ENCODE peak calls at places on chromosomes 16 and 17, in five cellular contexts. One of them, this sample, is unnamed.

GRCh38 chr17:18233803-18234518 is 8.5 kb downstream of the LLGL1 start:
- DNase-seq in OCI-LY7: no peak
- DNase-seq in left ventricle myocardium inferior: no peak
- DNase-seq in fibroblast of lung: no peak
- DNase-seq in SK-N-SH: no peak
- DNase-seq in this sample: no peak

GRCh38 chr17:49223517-49224197 is 6.9 kb downstream of the PHOSPHO1 start:
- DNase-seq in SK-N-SH: peak; percentile 89
- DNase-seq in fibroblast of lung: no peak
- DNase-seq in left ventricle myocardium inferior: peak; percentile 63
- DNase-seq in OCI-LY7: peak; percentile 59
- DNase-seq in this sample: no peak

GRCh38 chr16:80296034-80296433 is 244.8 kb upstream of the DYNLRB2 start:
- DNase-seq in left ventricle myocardium inferior: no peak
- DNase-seq in SK-N-SH: no peak
- DNase-seq in OCI-LY7: no peak
- DNase-seq in fibroblast of lung: no peak
- DNase-seq in this sample: no peak

GRCh38 chr16:29702307-29702706 is 23.3 kb downstream of the QPRT start:
- DNase-seq in SK-N-SH: no peak
- DNase-seq in left ventricle myocardium inferior: no peak
- DNase-seq in OCI-LY7: peak; percentile 28
- DNase-seq in fibroblast of lung: no peak
- DNase-seq in this sample: no peak

GRCh38 chr16:66580605-66581209 is 1.4 kb downstream of the CMTM2 start:
- DNase-seq in OCI-LY7: no peak
- DNase-seq in left ventricle myocardium inferior: no peak
- DNase-seq in fibroblast of lung: peak; percentile 85
- DNase-seq in SK-N-SH: no peak
- DNase-seq in this sample: peak; percentile 38

GRCh38 chr17:194844-195602 is 13.6 kb upstream of the DOC2B start:
- DNase-seq in fibroblast of lung: no peak
- DNase-seq in SK-N-SH: no peak
- DNase-seq in left ventricle myocardium inferior: no peak
- DNase-seq in OCI-LY7: peak; percentile 16
- DNase-seq in this sample: no peak

GRCh38 chr16:84788968-84789371 is 30.8 kb upstream of the CRISPLD2 start:
- DNase-seq in OCI-LY7: no peak
- DNase-seq in SK-N-SH: peak; percentile 65
- DNase-seq in left ventricle myocardium inferior: no peak
- DNase-seq in fibroblast of lung: no peak
- DNase-seq in this sample: no peak

GRCh38 chr17:49365667-49366066 is 3.6 kb upstream of the ZNF652 start:
- DNase-seq in fibroblast of lung: no peak
- DNase-seq in SK-N-SH: peak; percentile 57
- DNase-seq in left ventricle myocardium inferior: no peak
- DNase-seq in OCI-LY7: peak; percentile 58
- DNase-seq in this sample: no peak

GRCh38 chr16:30356401-30357084 is 1.4 kb upstream of the CD2BP2 start:
- DNase-seq in fibroblast of lung: no peak
- DNase-seq in left ventricle myocardium inferior: no peak
- DNase-seq in OCI-LY7: peak; percentile 23
- DNase-seq in SK-N-SH: peak; percentile 52
- DNase-seq in this sample: no peak

GRCh38 chr17:81040791-81041337 is 5.9 kb downstream of the BAIAP2 start:
- DNase-seq in OCI-LY7: peak; percentile 52
- DNase-seq in fibroblast of lung: no peak
- DNase-seq in left ventricle myocardium inferior: no peak
- DNase-seq in SK-N-SH: peak; percentile 77
- DNase-seq in this sample: no peak

DNA sequence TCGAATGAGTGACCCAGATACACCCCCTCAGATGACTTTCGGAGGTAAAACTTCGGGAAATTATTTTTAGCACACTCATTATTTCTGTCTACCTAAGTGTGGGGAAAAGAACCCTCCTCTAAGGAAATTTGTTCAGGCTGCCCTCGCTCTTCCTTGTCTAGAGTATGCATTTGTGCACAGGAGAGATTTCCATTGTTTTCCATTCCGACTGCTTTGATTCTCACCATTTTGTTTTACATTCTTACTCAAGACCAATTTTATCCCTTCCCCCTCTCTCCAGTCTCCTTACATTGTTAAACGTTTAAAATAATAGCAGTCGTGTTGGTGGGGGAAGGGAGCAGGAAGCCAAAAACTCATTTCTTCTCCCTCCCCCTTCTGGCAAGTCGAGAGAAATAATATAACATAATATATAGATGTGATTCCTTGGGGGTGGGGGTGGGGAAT is 1.5 kb upstream of the CHD3 start:
- DNase-seq in fibroblast of lung: no peak
- DNase-seq in OCI-LY7: no peak
- DNase-seq in left ventricle myocardium inferior: no peak
- DNase-seq in SK-N-SH: no peak
- DNase-seq in this sample: no peak
- TF ChIP-seq CTCF in fibroblast of lung: peak; percentile 8
- TF ChIP-seq CTCF in OCI-LY7: peak; percentile 51
- TF ChIP-seq CTCF in left ventricle myocardium inferior: no peak
- TF ChIP-seq CTCF in SK-N-SH: no peak
- TF ChIP-seq CTCF in this sample: no peak

GRCh38 chr16:13390093-13390985 is 488.9 kb downstream of the SHISA9 start:
- DNase-seq in fibroblast of lung: no peak
- DNase-seq in SK-N-SH: no peak
- DNase-seq in OCI-LY7: peak; percentile 99
- DNase-seq in left ventricle myocardium inferior: no peak
- DNase-seq in this sample: no peak
- H3K4me1 ChIP-seq in fibroblast of lung: no peaks in the 10 kb centered on the region
- H3K4me1 ChIP-seq in SK-N-SH: no peaks in the 10 kb centered on the region
- H3K4me1 ChIP-seq in OCI-LY7: peaks cover 67% of the 10 kb centered on the region
- H3K4me1 ChIP-seq in left ventricle myocardium inferior: no peaks in the 10 kb centered on the region
- H3K4me1 ChIP-seq in this sample: no peaks in the 10 kb centered on the region

GRCh38 chr17:9984768-9985167 is 79.7 kb upstream of the RCVRN start:
- DNase-seq in fibroblast of lung: no peak
- DNase-seq in left ventricle myocardium inferior: no peak
- DNase-seq in OCI-LY7: no peak
- DNase-seq in SK-N-SH: no peak
- DNase-seq in this sample: no peak

GRCh38 chr17:9986754-9987382 is 81.8 kb upstream of the RCVRN start:
- DNase-seq in OCI-LY7: no peak
- DNase-seq in left ventricle myocardium inferior: peak; percentile 27
- DNase-seq in SK-N-SH: no peak
- DNase-seq in fibroblast of lung: no peak
- DNase-seq in this sample: no peak

GRCh38 chr17:9991351-9991750 is 86.3 kb upstream of the RCVRN start:
- DNase-seq in OCI-LY7: no peak
- DNase-seq in fibroblast of lung: no peak
- DNase-seq in SK-N-SH: no peak
- DNase-seq in left ventricle myocardium inferior: no peak
- DNase-seq in this sample: no peak

GRCh38 chr17:9985622-9986021 is 80.6 kb upstream of the RCVRN start:
- DNase-seq in SK-N-SH: no peak
- DNase-seq in OCI-LY7: no peak
- DNase-seq in fibroblast of lung: no peak
- DNase-seq in left ventricle myocardium inferior: no peak
- DNase-seq in this sample: no peak

GRCh38 chr17:9987779-9988585 is 82.9 kb upstream of the RCVRN start:
- DNase-seq in left ventricle myocardium inferior: peak; percentile 31
- DNase-seq in SK-N-SH: peak; percentile 58
- DNase-seq in fibroblast of lung: peak; percentile 40
- DNase-seq in OCI-LY7: peak; percentile 51
- DNase-seq in this sample: no peak
- TF ChIP-seq CTCF in left ventricle myocardium inferior: peak; percentile 81
- TF ChIP-seq CTCF in SK-N-SH: peak; percentile 74
- TF ChIP-seq CTCF in fibroblast of lung: peak; percentile 82
- TF ChIP-seq CTCF in OCI-LY7: peak; percentile 90
- TF ChIP-seq CTCF in this sample: peak; percentile 65

DNA sequence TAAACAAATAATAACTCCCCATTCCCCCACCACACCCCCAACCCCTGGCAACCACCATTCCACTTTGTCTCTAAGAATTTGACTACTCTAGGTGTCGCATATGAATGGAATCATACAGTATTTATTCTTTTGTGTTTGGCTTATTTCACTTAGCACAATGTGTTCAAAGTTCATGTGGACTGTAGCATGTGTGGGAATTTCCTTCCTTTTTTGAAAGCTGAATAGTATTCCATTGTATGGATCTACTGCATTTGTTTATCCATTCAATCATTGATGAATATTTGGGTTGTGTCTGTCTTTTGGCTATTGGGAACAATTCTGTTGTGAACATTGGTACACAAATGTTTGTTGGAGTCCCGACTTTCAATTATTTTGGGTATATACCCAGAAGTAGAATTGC is 3.3 kb upstream of the ACSF2 start:
- DNase-seq in fibroblast of lung: no peak
- DNase-seq in SK-N-SH: no peak
- DNase-seq in OCI-LY7: no peak
- DNase-seq in left ventricle myocardium inferior: no peak
- DNase-seq in this sample: no peak
- H3K4me1 ChIP-seq in fibroblast of lung: peaks cover 12% of the 10 kb centered on the region
- H3K4me1 ChIP-seq in SK-N-SH: peaks cover 21% of the 10 kb centered on the region
- H3K4me1 ChIP-seq in OCI-LY7: peaks cover 37% of the 10 kb centered on the region
- H3K4me1 ChIP-seq in left ventricle myocardium inferior: peaks cover 45% of the 10 kb centered on the region
- H3K4me1 ChIP-seq in this sample: peaks cover 38% of the 10 kb centered on the region

DNA sequence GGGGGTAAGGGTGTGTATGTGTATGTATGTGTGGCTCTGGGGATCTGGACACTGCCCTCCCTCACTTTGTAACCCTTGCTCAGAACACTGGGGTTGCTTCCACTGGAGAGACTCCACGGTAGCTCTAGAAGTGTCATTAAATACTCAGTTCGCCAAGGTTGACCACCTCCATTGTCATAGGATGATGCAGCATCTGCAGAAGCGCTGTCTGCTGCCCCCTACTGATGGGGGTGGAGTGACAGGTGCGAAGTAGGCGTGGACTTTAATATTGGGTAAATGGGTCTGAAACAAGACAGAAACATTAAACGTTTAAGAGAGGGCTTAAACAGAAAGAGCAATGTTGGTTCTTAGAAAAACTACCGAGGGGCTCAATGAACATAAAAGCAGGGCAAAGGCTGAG is 35.5 kb upstream of the STAC2 start:
- DNase-seq in SK-N-SH: no peak
- DNase-seq in left ventricle myocardium inferior: no peak
- DNase-seq in fibroblast of lung: no peak
- DNase-seq in OCI-LY7: peak; percentile 45
- DNase-seq in this sample: no peak
- TF ChIP-seq CTCF in SK-N-SH: peak; percentile 44
- TF ChIP-seq CTCF in left ventricle myocardium inferior: peak; percentile 15
- TF ChIP-seq CTCF in fibroblast of lung: no peak
- TF ChIP-seq CTCF in OCI-LY7: peak; percentile 83
- TF ChIP-seq CTCF in this sample: peak; percentile 12

DNA sequence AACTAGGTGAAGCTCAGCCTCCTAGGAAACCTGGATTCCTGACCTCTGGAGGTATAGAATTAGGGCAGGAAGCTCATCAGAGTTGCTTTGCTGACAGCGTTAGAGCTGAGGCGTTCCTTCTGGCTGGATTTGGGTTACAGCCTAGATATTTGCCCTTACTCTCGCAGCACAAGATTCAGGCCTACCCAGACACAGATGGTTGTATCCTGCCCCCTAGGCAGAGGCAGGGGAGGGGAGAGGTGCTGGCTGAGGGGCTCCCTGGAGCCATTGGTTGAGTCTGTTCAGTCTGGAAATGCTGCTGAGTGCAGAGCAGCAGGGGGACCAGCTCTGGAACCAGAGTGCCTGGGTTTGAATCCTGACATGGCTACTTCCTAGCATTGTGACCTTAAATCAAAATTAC is 78.5 kb downstream of the MPRIP start:
- DNase-seq in left ventricle myocardium inferior: no peak
- DNase-seq in SK-N-SH: peak; percentile 57
- DNase-seq in OCI-LY7: no peak
- DNase-seq in fibroblast of lung: peak; percentile 65
- DNase-seq in this sample: no peak
- H3K4me1 ChIP-seq in left ventricle myocardium inferior: peaks cover 88% of the 10 kb centered on the region
- H3K4me1 ChIP-seq in SK-N-SH: peaks cover 29% of the 10 kb centered on the region
- H3K4me1 ChIP-seq in OCI-LY7: peaks cover 20% of the 10 kb centered on the region
- H3K4me1 ChIP-seq in fibroblast of lung: peaks cover 16% of the 10 kb centered on the region
- H3K4me1 ChIP-seq in this sample: no peaks in the 10 kb centered on the region

DNA sequence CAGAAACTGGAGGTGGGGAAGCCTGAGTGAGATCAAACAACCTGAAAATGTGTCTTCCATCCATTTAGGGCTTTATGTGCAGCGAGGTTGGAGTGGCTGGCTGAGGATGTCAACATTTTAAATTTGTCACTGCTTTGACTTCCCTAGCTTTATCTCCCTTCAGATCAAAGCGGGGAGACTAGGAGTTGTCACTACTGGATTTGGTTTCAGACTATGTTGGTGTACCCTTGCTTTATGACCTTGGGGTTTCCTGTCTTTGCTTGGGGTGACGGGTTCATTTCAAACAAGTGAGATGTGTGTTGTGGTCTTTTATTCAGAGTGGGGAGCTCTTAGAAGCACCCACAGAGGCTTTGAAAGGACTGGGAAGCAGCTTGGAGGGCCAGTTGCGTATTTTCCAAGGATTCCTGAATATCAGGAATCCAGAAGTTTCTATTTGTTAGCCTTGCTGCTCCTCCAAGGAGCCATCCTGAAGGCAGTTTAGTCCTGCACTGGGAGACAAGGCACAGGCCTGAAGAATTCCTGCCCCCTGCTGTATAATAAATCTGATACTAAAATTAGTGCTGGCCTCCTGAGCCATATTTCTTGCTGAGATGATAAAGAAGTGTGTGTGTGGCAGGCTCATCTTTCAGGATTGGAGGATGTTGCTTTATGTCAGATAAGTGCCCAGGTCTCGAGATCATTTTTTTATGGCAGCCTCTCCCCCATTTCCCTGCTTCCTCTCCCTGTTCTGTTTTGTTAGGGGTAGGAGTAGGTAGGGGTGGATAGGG is 25.7 kb downstream of the MSI2 start:
- DNase-seq in OCI-LY7: no peak
- DNase-seq in fibroblast of lung: no peak
- DNase-seq in left ventricle myocardium inferior: no peak
- DNase-seq in SK-N-SH: peak; percentile 63
- DNase-seq in this sample: no peak
- TF ChIP-seq CTCF in OCI-LY7: no peak
- TF ChIP-seq CTCF in fibroblast of lung: no peak
- TF ChIP-seq CTCF in left ventricle myocardium inferior: peak; percentile 26
- TF ChIP-seq CTCF in SK-N-SH: peak; percentile 16
- TF ChIP-seq CTCF in this sample: no peak